ENCODE peak calls at places on chromosomes 13 and 19, in six cellular contexts. One of them, this sample, is unnamed.

GRCh38 chr19:55096061-55096701 is 20.5 kb downstream of the EPS8L1 start:
- DNase-seq in psoas muscle: no peak
- DNase-seq in dorsolateral prefrontal cortex: no peak
- DNase-seq in adrenal gland: no peak
- DNase-seq in Peyer's patch: peak; percentile 39
- DNase-seq in ovary: no peak
- DNase-seq in this sample: no peak

GRCh38 chr19:43731854-43732253 is 16.0 kb downstream of the IRGC start:
- DNase-seq in psoas muscle: no peak
- DNase-seq in dorsolateral prefrontal cortex: no peak
- DNase-seq in adrenal gland: no peak
- DNase-seq in Peyer's patch: no peak
- DNase-seq in ovary: no peak
- DNase-seq in this sample: no peak

GRCh38 chr19:289651-290538 is 1.3 kb downstream of the PLPP2 start:
- DNase-seq in psoas muscle: no peak
- DNase-seq in dorsolateral prefrontal cortex: no peak
- DNase-seq in adrenal gland: no peak
- DNase-seq in Peyer's patch: peak; percentile 86
- DNase-seq in ovary: no peak
- DNase-seq in this sample: peak; percentile 83

GRCh38 chr13:112065867-112066623 is 904 bp upstream of the SOX1 start:
- DNase-seq in psoas muscle: no peak
- DNase-seq in dorsolateral prefrontal cortex: no peak
- DNase-seq in adrenal gland: no peak
- DNase-seq in Peyer's patch: no peak
- DNase-seq in ovary: no peak
- DNase-seq in this sample: no peak

GRCh38 chr13:36764536-36764935 is 54.5 kb upstream of the RFXAP start:
- DNase-seq in psoas muscle: no peak
- DNase-seq in dorsolateral prefrontal cortex: no peak
- DNase-seq in adrenal gland: no peak
- DNase-seq in Peyer's patch: no peak
- DNase-seq in ovary: no peak
- DNase-seq in this sample: no peak

GRCh38 chr13:23570099-23570926 is at the start of gene TNFRSF19:
- DNase-seq in psoas muscle: peak; percentile 29
- DNase-seq in dorsolateral prefrontal cortex: no peak
- DNase-seq in adrenal gland: peak; percentile 68
- DNase-seq in Peyer's patch: no peak
- DNase-seq in ovary: no peak
- DNase-seq in this sample: no peak

GRCh38 chr19:40740747-40741146 is 9.5 kb downstream of the ACTMAP start:
- DNase-seq in psoas muscle: peak; percentile 75
- DNase-seq in dorsolateral prefrontal cortex: peak; percentile 81
- DNase-seq in adrenal gland: no peak
- DNase-seq in Peyer's patch: no peak
- DNase-seq in ovary: no peak
- DNase-seq in this sample: no peak

GRCh38 chr13:27079421-27079958 is 92.1 kb downstream of the USP12 start:
- DNase-seq in psoas muscle: no peak
- DNase-seq in dorsolateral prefrontal cortex: no peak
- DNase-seq in adrenal gland: no peak
- DNase-seq in Peyer's patch: no peak
- DNase-seq in ovary: no peak
- DNase-seq in this sample: no peak

GRCh38 chr13:46679369-46680180 is 117.4 kb downstream of the ESD start:
- DNase-seq in psoas muscle: no peak
- DNase-seq in dorsolateral prefrontal cortex: no peak
- DNase-seq in adrenal gland: peak; percentile 75
- DNase-seq in Peyer's patch: no peak
- DNase-seq in ovary: no peak
- DNase-seq in this sample: no peak

GRCh38 chr13:73754727-73755292 is 379.4 kb downstream of the KLF12 start:
- DNase-seq in psoas muscle: no peak
- DNase-seq in dorsolateral prefrontal cortex: no peak
- DNase-seq in adrenal gland: no peak
- DNase-seq in Peyer's patch: no peak
- DNase-seq in ovary: no peak
- DNase-seq in this sample: peak; percentile 46

GRCh38 chr13:77838271-77838670 is 80.4 kb downstream of the EDNRB start:
- DNase-seq in psoas muscle: no peak
- DNase-seq in dorsolateral prefrontal cortex: no peak
- DNase-seq in adrenal gland: no peak
- DNase-seq in Peyer's patch: no peak
- DNase-seq in ovary: no peak
- DNase-seq in this sample: no peak

GRCh38 chr19:48918801-48919247 is 14.7 kb upstream of the DHDH start:
- DNase-seq in psoas muscle: no peak
- DNase-seq in dorsolateral prefrontal cortex: no peak
- DNase-seq in adrenal gland: no peak
- DNase-seq in Peyer's patch: no peak
- DNase-seq in ovary: no peak
- DNase-seq in this sample: peak; percentile 58

GRCh38 chr19:41877490-41877876 is 404 bp downstream of the CD79A start:
- DNase-seq in psoas muscle: no peak
- DNase-seq in dorsolateral prefrontal cortex: no peak
- DNase-seq in adrenal gland: no peak
- DNase-seq in Peyer's patch: no peak
- DNase-seq in ovary: no peak
- DNase-seq in this sample: no peak

GRCh38 chr19:53538378-53539109 is 599 bp downstream of the ZNF331 start:
- DNase-seq in psoas muscle: no peak
- DNase-seq in dorsolateral prefrontal cortex: no peak
- DNase-seq in adrenal gland: peak; percentile 62
- DNase-seq in Peyer's patch: no peak
- DNase-seq in ovary: no peak
- DNase-seq in this sample: no peak

GRCh38 chr19:33750587-33751385 is 45.9 kb upstream of the KCTD15 start:
- DNase-seq in psoas muscle: no peak
- DNase-seq in dorsolateral prefrontal cortex: no peak
- DNase-seq in adrenal gland: no peak
- DNase-seq in Peyer's patch: no peak
- DNase-seq in ovary: no peak
- DNase-seq in this sample: no peak

GRCh38 chr13:56510836-56511235 is 629.9 kb upstream of the PRR20A start:
- DNase-seq in psoas muscle: no peak
- DNase-seq in dorsolateral prefrontal cortex: no peak
- DNase-seq in adrenal gland: no peak
- DNase-seq in Peyer's patch: no peak
- DNase-seq in ovary: no peak
- DNase-seq in this sample: no peak
- TF ChIP-seq CTCF in psoas muscle: no peak
- TF ChIP-seq CTCF in dorsolateral prefrontal cortex: no peak
- TF ChIP-seq CTCF in adrenal gland: no peak
- TF ChIP-seq CTCF in Peyer's patch: no peak
- TF ChIP-seq CTCF in ovary: no peak
- TF ChIP-seq CTCF in this sample: no peak

DNA sequence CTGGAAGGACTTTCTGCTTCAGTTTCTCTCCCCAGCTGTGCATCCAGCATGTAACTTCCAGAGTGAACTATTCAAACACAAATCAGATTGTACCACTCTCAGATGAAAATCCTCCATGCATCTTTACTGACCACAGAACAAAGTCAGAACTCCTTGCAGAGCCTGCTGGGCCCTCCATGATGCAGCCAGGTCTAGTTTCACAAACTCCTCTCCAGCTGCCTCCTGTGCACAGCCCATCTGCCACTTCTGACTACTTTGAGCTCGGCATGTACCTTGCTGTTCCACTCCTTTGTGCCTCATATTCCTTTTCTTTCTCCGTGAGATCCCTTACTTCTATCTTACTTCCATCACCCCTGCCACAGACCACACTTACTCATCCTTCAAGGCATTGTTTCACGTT is 31.4 kb downstream of the NALCN start:
- DNase-seq in psoas muscle: no peak
- DNase-seq in dorsolateral prefrontal cortex: no peak
- DNase-seq in adrenal gland: no peak
- DNase-seq in Peyer's patch: no peak
- DNase-seq in ovary: no peak
- DNase-seq in this sample: no peak
- TF ChIP-seq CTCF in psoas muscle: no peak
- TF ChIP-seq CTCF in dorsolateral prefrontal cortex: no peak
- TF ChIP-seq CTCF in adrenal gland: no peak
- TF ChIP-seq CTCF in Peyer's patch: no peak
- TF ChIP-seq CTCF in ovary: no peak
- TF ChIP-seq CTCF in this sample: no peak

DNA sequence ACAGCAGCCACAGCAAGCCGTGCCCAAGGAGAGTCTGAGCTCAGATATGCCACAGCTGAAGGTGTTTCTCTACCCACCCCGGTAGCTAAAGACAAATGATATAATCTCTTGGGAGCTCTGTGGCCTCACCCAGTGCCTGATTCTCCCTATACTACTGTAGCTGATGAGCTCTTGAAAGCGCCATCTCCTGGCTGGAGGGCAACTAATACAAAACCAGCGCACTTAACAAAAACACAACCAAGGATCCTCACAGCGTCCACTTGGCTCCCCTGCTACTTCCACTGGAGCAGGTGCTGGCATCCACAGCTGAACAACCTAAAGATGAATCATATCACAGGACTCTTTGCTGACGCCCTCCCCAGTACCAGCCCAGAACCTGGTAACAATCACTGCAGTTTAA is 1212.0 kb downstream of the PCDH17 start:
- DNase-seq in psoas muscle: no peak
- DNase-seq in dorsolateral prefrontal cortex: no peak
- DNase-seq in adrenal gland: no peak
- DNase-seq in Peyer's patch: no peak
- DNase-seq in ovary: no peak
- DNase-seq in this sample: no peak
- TF ChIP-seq CTCF in psoas muscle: no peak
- TF ChIP-seq CTCF in dorsolateral prefrontal cortex: no peak
- TF ChIP-seq CTCF in adrenal gland: no peak
- TF ChIP-seq CTCF in Peyer's patch: no peak
- TF ChIP-seq CTCF in ovary: no peak
- TF ChIP-seq CTCF in this sample: no peak

GRCh38 chr13:52399708-52400107 is 6.3 kb downstream of the THSD1 start:
- DNase-seq in psoas muscle: no peak
- DNase-seq in dorsolateral prefrontal cortex: no peak
- DNase-seq in adrenal gland: no peak
- DNase-seq in Peyer's patch: no peak
- DNase-seq in ovary: no peak
- DNase-seq in this sample: peak; percentile 46
- TF ChIP-seq CTCF in psoas muscle: no peak
- TF ChIP-seq CTCF in dorsolateral prefrontal cortex: no peak
- TF ChIP-seq CTCF in adrenal gland: no peak
- TF ChIP-seq CTCF in Peyer's patch: no peak
- TF ChIP-seq CTCF in ovary: no peak
- TF ChIP-seq CTCF in this sample: peak; percentile 17